ENCODE peak calls at places on chromosome 20, in eight cellular contexts. One of them, this sample, is unnamed.

GRCh38 chr20:32638848-32639247 is 34.9 kb downstream of the C20orf203 start:
- DNase-seq in esophagus squamous epithelium: no peak
- DNase-seq in transverse colon: no peak
- DNase-seq in CD8-positive, alpha-beta T cell: no peak
- DNase-seq in tibial nerve: no peak
- DNase-seq in astrocyte of the cerebellum: no peak
- DNase-seq in spleen: no peak
- DNase-seq in A549: no peak
- DNase-seq in this sample: peak; percentile 91

GRCh38 chr20:2052741-2053140 is 48.9 kb upstream of the STK35 start:
- DNase-seq in astrocyte of the cerebellum: no peak
- DNase-seq in tibial nerve: no peak
- DNase-seq in CD8-positive, alpha-beta T cell: no peak
- DNase-seq in spleen: no peak
- DNase-seq in transverse colon: no peak
- DNase-seq in A549: no peak
- DNase-seq in esophagus squamous epithelium: no peak
- DNase-seq in this sample: no peak

GRCh38 chr20:58693226-58694006 is 816 bp downstream of the NPEPL1 start:
- DNase-seq in spleen: peak; percentile 90
- DNase-seq in transverse colon: peak; percentile 28
- DNase-seq in A549: peak; percentile 6
- DNase-seq in astrocyte of the cerebellum: no peak
- DNase-seq in CD8-positive, alpha-beta T cell: no peak
- DNase-seq in esophagus squamous epithelium: no peak
- DNase-seq in tibial nerve: no peak
- DNase-seq in this sample: no peak

GRCh38 chr20:57282691-57283361 is 16.4 kb upstream of the BMP7 start:
- DNase-seq in tibial nerve: no peak
- DNase-seq in transverse colon: no peak
- DNase-seq in astrocyte of the cerebellum: no peak
- DNase-seq in spleen: no peak
- DNase-seq in CD8-positive, alpha-beta T cell: no peak
- DNase-seq in A549: no peak
- DNase-seq in esophagus squamous epithelium: no peak
- DNase-seq in this sample: no peak

GRCh38 chr20:32114305-32114960 is 4.9 kb downstream of the TM9SF4 start:
- DNase-seq in spleen: no peak
- DNase-seq in esophagus squamous epithelium: no peak
- DNase-seq in astrocyte of the cerebellum: peak; percentile 2
- DNase-seq in transverse colon: no peak
- DNase-seq in A549: no peak
- DNase-seq in CD8-positive, alpha-beta T cell: no peak
- DNase-seq in tibial nerve: no peak
- DNase-seq in this sample: no peak

GRCh38 chr20:48564997-48565396 is 262.8 kb downstream of the PREX1 start:
- DNase-seq in A549: no peak
- DNase-seq in esophagus squamous epithelium: no peak
- DNase-seq in CD8-positive, alpha-beta T cell: no peak
- DNase-seq in transverse colon: no peak
- DNase-seq in tibial nerve: no peak
- DNase-seq in spleen: no peak
- DNase-seq in astrocyte of the cerebellum: no peak
- DNase-seq in this sample: no peak

GRCh38 chr20:36571564-36572504 is 1.6 kb upstream of the TGIF2 start:
- DNase-seq in CD8-positive, alpha-beta T cell: no peak
- DNase-seq in tibial nerve: no peak
- DNase-seq in A549: no peak
- DNase-seq in spleen: no peak
- DNase-seq in transverse colon: no peak
- DNase-seq in esophagus squamous epithelium: no peak
- DNase-seq in astrocyte of the cerebellum: no peak
- DNase-seq in this sample: no peak

GRCh38 chr20:33648396-33649004 is 13.6 kb upstream of the C20orf144 start:
- DNase-seq in CD8-positive, alpha-beta T cell: no peak
- DNase-seq in tibial nerve: no peak
- DNase-seq in A549: no peak
- DNase-seq in spleen: peak; percentile 6
- DNase-seq in astrocyte of the cerebellum: no peak
- DNase-seq in transverse colon: no peak
- DNase-seq in esophagus squamous epithelium: no peak
- DNase-seq in this sample: peak; percentile 38

GRCh38 chr20:53294804-53295203 is 298.8 kb downstream of the ZNF217 start:
- DNase-seq in A549: no peak
- DNase-seq in astrocyte of the cerebellum: no peak
- DNase-seq in tibial nerve: no peak
- DNase-seq in esophagus squamous epithelium: no peak
- DNase-seq in spleen: no peak
- DNase-seq in transverse colon: no peak
- DNase-seq in CD8-positive, alpha-beta T cell: no peak
- DNase-seq in this sample: no peak

GRCh38 chr20:6848992-6849391 is 81.5 kb downstream of the BMP2 start:
- DNase-seq in A549: no peak
- DNase-seq in spleen: no peak
- DNase-seq in transverse colon: no peak
- DNase-seq in tibial nerve: no peak
- DNase-seq in astrocyte of the cerebellum: no peak
- DNase-seq in esophagus squamous epithelium: no peak
- DNase-seq in CD8-positive, alpha-beta T cell: no peak
- DNase-seq in this sample: no peak

GRCh38 chr20:9514461-9515210 is at the start of gene LAMP5:
- DNase-seq in astrocyte of the cerebellum: no peak
- DNase-seq in spleen: no peak
- DNase-seq in CD8-positive, alpha-beta T cell: no peak
- DNase-seq in transverse colon: no peak
- DNase-seq in A549: no peak
- DNase-seq in esophagus squamous epithelium: no peak
- DNase-seq in tibial nerve: no peak
- DNase-seq in this sample: no peak

GRCh38 chr20:19779634-19780033 is 21.6 kb downstream of the RIN2 start:
- DNase-seq in astrocyte of the cerebellum: no peak
- DNase-seq in esophagus squamous epithelium: no peak
- DNase-seq in transverse colon: no peak
- DNase-seq in tibial nerve: no peak
- DNase-seq in CD8-positive, alpha-beta T cell: no peak
- DNase-seq in A549: no peak
- DNase-seq in spleen: no peak
- DNase-seq in this sample: peak; percentile 58

GRCh38 chr20:31758521-31758920 is 19.4 kb downstream of the TPX2 start:
- DNase-seq in A549: no peak
- DNase-seq in astrocyte of the cerebellum: no peak
- DNase-seq in esophagus squamous epithelium: no peak
- DNase-seq in transverse colon: no peak
- DNase-seq in tibial nerve: no peak
- DNase-seq in spleen: no peak
- DNase-seq in CD8-positive, alpha-beta T cell: no peak
- DNase-seq in this sample: no peak

GRCh38 chr20:17345321-17345720 is 118.5 kb downstream of the PCSK2 start:
- DNase-seq in CD8-positive, alpha-beta T cell: no peak
- DNase-seq in transverse colon: no peak
- DNase-seq in astrocyte of the cerebellum: no peak
- DNase-seq in tibial nerve: no peak
- DNase-seq in A549: no peak
- DNase-seq in esophagus squamous epithelium: no peak
- DNase-seq in spleen: no peak
- DNase-seq in this sample: no peak

GRCh38 chr20:63754008-63754407 is 14.4 kb downstream of the SLC2A4RG start:
- DNase-seq in transverse colon: no peak
- DNase-seq in esophagus squamous epithelium: no peak
- DNase-seq in tibial nerve: no peak
- DNase-seq in astrocyte of the cerebellum: no peak
- DNase-seq in CD8-positive, alpha-beta T cell: no peak
- DNase-seq in spleen: no peak
- DNase-seq in A549: no peak
- DNase-seq in this sample: no peak

GRCh38 chr20:16007164-16007563 is 566.1 kb downstream of the KIF16B start:
- DNase-seq in spleen: no peak
- DNase-seq in CD8-positive, alpha-beta T cell: no peak
- DNase-seq in tibial nerve: no peak
- DNase-seq in A549: no peak
- DNase-seq in transverse colon: no peak
- DNase-seq in esophagus squamous epithelium: no peak
- DNase-seq in astrocyte of the cerebellum: no peak
- DNase-seq in this sample: no peak

GRCh38 chr20:38230957-38231785 is 29.4 kb downstream of the KIAA1755 start:
- DNase-seq in esophagus squamous epithelium: no peak
- DNase-seq in tibial nerve: no peak
- DNase-seq in astrocyte of the cerebellum: no peak
- DNase-seq in transverse colon: no peak
- DNase-seq in spleen: no peak
- DNase-seq in CD8-positive, alpha-beta T cell: no peak
- DNase-seq in A549: no peak
- DNase-seq in this sample: peak; percentile 49

GRCh38 chr20:50750145-50750671 is 18.8 kb downstream of the PARD6B start:
- DNase-seq in esophagus squamous epithelium: no peak
- DNase-seq in spleen: no peak
- DNase-seq in CD8-positive, alpha-beta T cell: no peak
- DNase-seq in tibial nerve: no peak
- DNase-seq in transverse colon: no peak
- DNase-seq in A549: no peak
- DNase-seq in astrocyte of the cerebellum: no peak
- DNase-seq in this sample: no peak

GRCh38 chr20:43662943-43663655 is 3.8 kb upstream of the MYBL2 start:
- DNase-seq in A549: no peak
- DNase-seq in spleen: peak; percentile 32
- DNase-seq in transverse colon: peak; percentile 28
- DNase-seq in astrocyte of the cerebellum: no peak
- DNase-seq in CD8-positive, alpha-beta T cell: no peak
- DNase-seq in esophagus squamous epithelium: no peak
- DNase-seq in tibial nerve: no peak
- DNase-seq in this sample: peak; percentile 85

GRCh38 chr20:43658723-43659419 is 8.0 kb upstream of the MYBL2 start:
- DNase-seq in astrocyte of the cerebellum: no peak
- DNase-seq in tibial nerve: no peak
- DNase-seq in spleen: no peak
- DNase-seq in A549: no peak
- DNase-seq in esophagus squamous epithelium: no peak
- DNase-seq in CD8-positive, alpha-beta T cell: no peak
- DNase-seq in transverse colon: no peak
- DNase-seq in this sample: no peak

GRCh38 chr20:43655937-43656336 is 11.0 kb upstream of the MYBL2 start:
- DNase-seq in transverse colon: no peak
- DNase-seq in A549: no peak
- DNase-seq in CD8-positive, alpha-beta T cell: no peak
- DNase-seq in astrocyte of the cerebellum: no peak
- DNase-seq in tibial nerve: no peak
- DNase-seq in spleen: peak; percentile 18
- DNase-seq in esophagus squamous epithelium: no peak
- DNase-seq in this sample: no peak

GRCh38 chr20:43653966-43654365 is 12.9 kb upstream of the MYBL2 start:
- DNase-seq in tibial nerve: no peak
- DNase-seq in A549: no peak
- DNase-seq in esophagus squamous epithelium: no peak
- DNase-seq in transverse colon: no peak
- DNase-seq in spleen: no peak
- DNase-seq in CD8-positive, alpha-beta T cell: no peak
- DNase-seq in astrocyte of the cerebellum: no peak
- DNase-seq in this sample: no peak

DNA sequence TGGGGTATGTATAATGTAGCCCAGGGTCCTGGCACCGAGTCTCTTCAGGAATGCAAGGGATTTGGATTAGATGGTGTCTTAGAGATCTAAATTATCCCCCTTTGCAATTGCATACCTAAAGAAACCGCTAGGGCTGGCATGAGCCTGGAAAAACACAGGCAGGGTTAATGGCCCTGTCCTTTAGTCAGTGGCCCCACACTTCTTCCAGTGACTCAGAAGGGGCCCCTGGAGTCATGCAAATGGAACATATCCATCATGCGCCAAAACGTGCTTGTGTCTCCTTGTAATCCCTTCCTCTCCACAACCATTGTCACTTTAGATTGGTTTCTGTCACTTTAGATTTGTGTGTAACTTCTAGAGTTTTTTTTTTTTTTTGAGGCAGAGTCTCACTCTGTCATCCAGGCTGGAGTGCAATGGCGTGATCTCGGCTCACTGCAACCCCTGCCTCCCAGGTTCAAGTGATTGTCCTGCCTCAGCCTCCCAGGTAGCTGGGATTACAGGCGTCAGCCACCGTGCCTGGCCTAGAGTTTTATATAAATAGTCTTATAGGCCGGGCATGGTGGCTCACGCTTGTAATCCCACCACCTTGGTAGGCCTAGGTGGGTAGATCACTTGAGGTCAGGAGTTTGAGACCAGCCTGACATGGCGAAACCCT is 8.7 kb upstream of the MYBL2 start:
- DNase-seq in A549: peak; percentile 55
- DNase-seq in spleen: peak; percentile 63
- DNase-seq in CD8-positive, alpha-beta T cell: no peak
- DNase-seq in transverse colon: no peak
- DNase-seq in tibial nerve: no peak
- DNase-seq in astrocyte of the cerebellum: no peak
- DNase-seq in esophagus squamous epithelium: no peak
- DNase-seq in this sample: peak; percentile 29
- H3K4me3 ChIP-seq in A549: peak overlapping the region; percentile 85
- H3K4me3 ChIP-seq in spleen: peak overlapping the region; percentile 58
- H3K4me3 ChIP-seq in CD8-positive, alpha-beta T cell: peak overlapping the region; percentile 75
- H3K4me3 ChIP-seq in transverse colon: peak overlapping the region; percentile 62
- H3K4me3 ChIP-seq in tibial nerve: peak overlapping the region; percentile 56
- H3K4me3 ChIP-seq in astrocyte of the cerebellum: peak overlapping the region; percentile 78
- H3K4me3 ChIP-seq in esophagus squamous epithelium: peak overlapping the region; percentile 59
- H3K4me3 ChIP-seq in this sample: peak overlapping the region; percentile 99

GRCh38 chr20:23023621-23024187 is 11.4 kb upstream of the SSTR4 start:
- DNase-seq in esophagus squamous epithelium: no peak
- DNase-seq in spleen: no peak
- DNase-seq in CD8-positive, alpha-beta T cell: no peak
- DNase-seq in transverse colon: no peak
- DNase-seq in astrocyte of the cerebellum: no peak
- DNase-seq in A549: no peak
- DNase-seq in tibial nerve: no peak
- DNase-seq in this sample: no peak
- H3K4me3 ChIP-seq in esophagus squamous epithelium: no peak overlapping the region
- H3K4me3 ChIP-seq in spleen: no peak overlapping the region
- H3K4me3 ChIP-seq in CD8-positive, alpha-beta T cell: no peak overlapping the region
- H3K4me3 ChIP-seq in transverse colon: no peak overlapping the region
- H3K4me3 ChIP-seq in astrocyte of the cerebellum: no peak overlapping the region
- H3K4me3 ChIP-seq in A549: no peak overlapping the region
- H3K4me3 ChIP-seq in tibial nerve: no peak overlapping the region
- H3K4me3 ChIP-seq in this sample: no peak overlapping the region

DNA sequence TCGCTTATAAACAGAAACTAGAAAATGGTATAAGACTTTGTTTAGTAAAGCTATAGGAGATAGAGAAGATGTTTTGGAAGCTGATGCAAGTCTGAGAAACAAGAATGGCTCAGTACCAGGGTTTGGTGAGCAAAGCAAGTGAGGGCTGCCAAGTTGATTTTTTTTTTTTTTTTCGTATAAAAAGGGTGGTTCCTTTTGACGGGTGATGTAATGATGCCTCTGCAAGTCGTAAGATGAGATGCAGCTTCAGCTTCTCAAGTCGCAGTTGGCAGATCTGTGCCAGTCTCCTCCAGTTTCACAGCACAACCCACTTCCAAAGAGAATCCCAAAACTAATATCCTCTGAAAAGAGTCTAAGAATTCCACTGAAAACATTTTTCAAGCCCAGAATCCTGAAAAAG is 252.8 kb upstream of the CDH4 start:
- DNase-seq in A549: no peak
- DNase-seq in CD8-positive, alpha-beta T cell: no peak
- DNase-seq in spleen: no peak
- DNase-seq in astrocyte of the cerebellum: no peak
- DNase-seq in tibial nerve: no peak
- DNase-seq in esophagus squamous epithelium: no peak
- DNase-seq in transverse colon: no peak
- DNase-seq in this sample: no peak
- H3K4me3 ChIP-seq in A549: no peak overlapping the region
- H3K4me3 ChIP-seq in CD8-positive, alpha-beta T cell: no peak overlapping the region
- H3K4me3 ChIP-seq in spleen: no peak overlapping the region
- H3K4me3 ChIP-seq in astrocyte of the cerebellum: no peak overlapping the region
- H3K4me3 ChIP-seq in tibial nerve: no peak overlapping the region
- H3K4me3 ChIP-seq in esophagus squamous epithelium: no peak overlapping the region
- H3K4me3 ChIP-seq in transverse colon: no peak overlapping the region
- H3K4me3 ChIP-seq in this sample: no peak overlapping the region

GRCh38 chr20:62301773-62302340 is 940 bp upstream of the ADRM1 start:
- DNase-seq in transverse colon: peak; percentile 93
- DNase-seq in astrocyte of the cerebellum: peak; percentile 80
- DNase-seq in esophagus squamous epithelium: peak; percentile 65
- DNase-seq in CD8-positive, alpha-beta T cell: peak; percentile 74
- DNase-seq in A549: peak; percentile 92
- DNase-seq in spleen: peak; percentile 97
- DNase-seq in tibial nerve: peak; percentile 91
- DNase-seq in this sample: peak; percentile 89
- H3K4me3 ChIP-seq in transverse colon: peak overlapping the region; percentile 86
- H3K4me3 ChIP-seq in astrocyte of the cerebellum: peak overlapping the region; percentile 70
- H3K4me3 ChIP-seq in esophagus squamous epithelium: peak overlapping the region; percentile 100
- H3K4me3 ChIP-seq in CD8-positive, alpha-beta T cell: peak overlapping the region; percentile 92
- H3K4me3 ChIP-seq in A549: peak overlapping the region; percentile 99
- H3K4me3 ChIP-seq in spleen: peak overlapping the region; percentile 96
- H3K4me3 ChIP-seq in tibial nerve: peak overlapping the region; percentile 89
- H3K4me3 ChIP-seq in this sample: peak overlapping the region; percentile 66